ENCODE peak calls at places on chromosomes 16 and 17, in seven cellular contexts. P, I, H, G, V, R and E are unnamed samples.

GRCh38 chr17:79019631-79020584 is 4.1 kb upstream of the C1QTNF1 start:
- DNase-seq in P (no peak), I (peak), H (peak), G (peak), V (peak), R (peak), E (peak)

GRCh38 chr16:19227643-19228042 is 57.9 kb upstream of the CLEC19A start:
- DNase-seq in P (no peak), I (no peak), H (no peak), G (no peak), V (no peak), R (no peak), E (no peak)

GRCh38 chr17:21452377-21453143 is 76.4 kb downstream of the KCNJ12 start:
- DNase-seq in P (no peak), I (peak), H (peak), G (peak), V (peak), R (no peak), E (peak)

GRCh38 chr17:63740464-63741181 is 976 bp downstream of the STRADA start:
- DNase-seq in P (peak), I (no peak), H (no peak), G (no peak), V (no peak), R (peak), E (peak)

GRCh38 chr16:66606000-66606751 is 1.7 kb downstream of the CMTM3 start:
- DNase-seq in P (peak), I (no peak), H (no peak), G (no peak), V (no peak), R (peak), E (peak)

GRCh38 chr16:68335175-68335574 is 24.4 kb downstream of the PRMT7 start:
- DNase-seq in P (no peak), I (no peak), H (no peak), G (no peak), V (no peak), R (no peak), E (no peak)

GRCh38 chr16:10466861-10467260 is 81.0 kb downstream of the ATF7IP2 start:
- DNase-seq in P (no peak), I (no peak), H (no peak), G (no peak), V (no peak), R (no peak), E (no peak)

GRCh38 chr17:61149862-61150362 is 249.7 kb upstream of the TBX2 start:
- DNase-seq in P (no peak), I (no peak), H (no peak), G (no peak), V (no peak), R (no peak), E (no peak)

GRCh38 chr16:11794447-11794846 is 2.6 kb downstream of the ZC3H7A start:
- DNase-seq in P (no peak), I (no peak), H (no peak), G (no peak), V (no peak), R (no peak), E (no peak)

GRCh38 chr17:41910701-41911391 is 7.9 kb downstream of the ACLY start:
- DNase-seq in P (no peak), I (peak), H (peak), G (no peak), V (no peak), R (no peak), E (no peak)

GRCh38 chr17:45696442-45696841 is 87.7 kb upstream of the CRHR1 start:
- DNase-seq in P (no peak), I (no peak), H (no peak), G (no peak), V (no peak), R (no peak), E (no peak)

DNA sequence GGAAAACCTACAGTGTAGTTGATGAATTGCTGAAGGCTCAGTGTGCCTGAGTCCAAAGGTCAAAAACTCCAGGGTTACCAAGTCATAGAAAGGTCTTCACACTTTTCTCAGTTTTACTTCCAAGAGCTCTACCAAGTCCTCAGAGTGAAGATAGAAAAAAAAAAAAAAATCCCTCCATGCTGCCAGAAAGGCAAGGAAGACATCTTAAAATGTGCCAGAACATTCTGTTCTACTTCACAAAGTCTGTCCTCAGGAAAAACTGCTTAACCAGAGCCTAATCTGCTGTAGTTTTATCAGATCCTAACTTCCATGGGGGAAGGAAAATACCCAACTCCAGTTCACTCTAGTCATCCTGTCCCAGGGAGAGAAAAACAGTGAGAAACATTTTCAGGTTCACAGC is 175.6 kb upstream of the CDH11 start:
- DNase-seq in P (no peak), I (no peak), H (no peak), G (no peak), V (no peak), R (no peak), E (no peak)
- H3K4me3 ChIP-seq in P (no peak), I (no peak), H (no peak), G (no peak), V (no peak), R (no peak), E (no peak)

GRCh38 chr16:51129105-51129504 is 22.0 kb downstream of the SALL1 start:
- DNase-seq in P (no peak), I (no peak), H (no peak), G (peak), V (no peak), R (no peak), E (no peak)

GRCh38 chr16:51121009-51121347 is 30.1 kb downstream of the SALL1 start:
- DNase-seq in P (no peak), I (no peak), H (no peak), G (no peak), V (no peak), R (no peak), E (no peak)

GRCh38 chr16:51121850-51122249 is 29.2 kb downstream of the SALL1 start:
- DNase-seq in P (no peak), I (no peak), H (no peak), G (no peak), V (no peak), R (no peak), E (no peak)

GRCh38 chr16:51125992-51126391 is 25.1 kb downstream of the SALL1 start:
- DNase-seq in P (no peak), I (no peak), H (no peak), G (no peak), V (no peak), R (no peak), E (no peak)

GRCh38 chr16:51124896-51125295 is 26.2 kb downstream of the SALL1 start:
- DNase-seq in P (no peak), I (no peak), H (no peak), G (no peak), V (no peak), R (no peak), E (no peak)
- H3K4me3 ChIP-seq in P (no peak), I (no peak), H (no peak), G (no peak), V (no peak), R (no peak), E (no peak)

GRCh38 chr16:53504665-53505064 is 1.7 kb upstream of the AKTIP start:
- DNase-seq in P (no peak), I (peak), H (no peak), G (no peak), V (no peak), R (peak), E (no peak)
- H3K4me3 ChIP-seq in P (peak), I (no peak), H (no peak), G (no peak), V (peak), R (peak), E (peak)

GRCh38 chr17:32445976-32446375 is 1.7 kb downstream of the PSMD11 start:
- DNase-seq in P (no peak), I (peak), H (no peak), G (no peak), V (no peak), R (peak), E (peak)
- H3K4me3 ChIP-seq in P (peak), I (peak), H (peak), G (peak), V (peak), R (peak), E (peak)

DNA sequence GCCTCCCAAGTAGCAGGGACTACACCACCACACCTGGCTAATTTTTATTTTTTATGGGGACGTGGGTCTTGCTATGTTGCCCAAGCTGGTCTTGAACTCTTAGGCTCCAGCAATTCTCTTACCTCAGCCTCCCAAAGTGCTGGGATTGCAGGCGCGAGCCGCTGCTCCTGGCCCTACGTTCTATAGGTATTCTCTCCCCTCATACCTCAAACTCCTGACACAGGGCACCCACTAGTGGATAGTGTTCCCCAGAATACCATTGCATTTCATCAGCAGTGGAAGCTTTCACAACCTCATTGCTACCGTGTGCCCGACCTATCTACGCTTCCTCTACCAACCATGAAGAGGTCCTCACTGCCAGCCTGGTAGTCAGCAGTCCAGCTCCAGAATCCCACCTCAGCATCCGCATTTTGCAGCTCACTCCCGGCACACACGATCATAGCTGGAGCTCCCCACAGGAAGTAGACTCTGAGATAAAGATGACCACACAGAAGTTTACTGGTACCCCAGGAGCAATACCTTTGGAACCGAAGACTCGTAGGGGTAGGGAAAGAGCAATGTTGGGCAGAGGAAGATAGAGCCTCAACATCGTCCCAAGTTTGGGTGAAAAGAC is 9.3 kb downstream of the CTRB2 start:
- DNase-seq in P (no peak), I (no peak), H (no peak), G (no peak), V (no peak), R (no peak), E (no peak)
- H3K4me3 ChIP-seq in P (no peak), I (no peak), H (peak), G (no peak), V (peak), R (no peak), E (no peak)

GRCh38 chr17:27239046-27239445 is 54.9 kb upstream of the WSB1 start:
- DNase-seq in P (peak), I (no peak), H (no peak), G (no peak), V (no peak), R (peak), E (no peak)

GRCh38 chr17:27241346-27241946 is 52.5 kb upstream of the WSB1 start:
- DNase-seq in P (peak), I (peak), H (no peak), G (no peak), V (no peak), R (peak), E (no peak)

GRCh38 chr17:27239584-27239983 is 54.3 kb upstream of the WSB1 start:
- DNase-seq in P (no peak), I (no peak), H (no peak), G (no peak), V (no peak), R (no peak), E (no peak)

GRCh38 chr17:27240802-27241155 is 53.1 kb upstream of the WSB1 start:
- DNase-seq in P (no peak), I (no peak), H (no peak), G (no peak), V (no peak), R (no peak), E (no peak)

DNA sequence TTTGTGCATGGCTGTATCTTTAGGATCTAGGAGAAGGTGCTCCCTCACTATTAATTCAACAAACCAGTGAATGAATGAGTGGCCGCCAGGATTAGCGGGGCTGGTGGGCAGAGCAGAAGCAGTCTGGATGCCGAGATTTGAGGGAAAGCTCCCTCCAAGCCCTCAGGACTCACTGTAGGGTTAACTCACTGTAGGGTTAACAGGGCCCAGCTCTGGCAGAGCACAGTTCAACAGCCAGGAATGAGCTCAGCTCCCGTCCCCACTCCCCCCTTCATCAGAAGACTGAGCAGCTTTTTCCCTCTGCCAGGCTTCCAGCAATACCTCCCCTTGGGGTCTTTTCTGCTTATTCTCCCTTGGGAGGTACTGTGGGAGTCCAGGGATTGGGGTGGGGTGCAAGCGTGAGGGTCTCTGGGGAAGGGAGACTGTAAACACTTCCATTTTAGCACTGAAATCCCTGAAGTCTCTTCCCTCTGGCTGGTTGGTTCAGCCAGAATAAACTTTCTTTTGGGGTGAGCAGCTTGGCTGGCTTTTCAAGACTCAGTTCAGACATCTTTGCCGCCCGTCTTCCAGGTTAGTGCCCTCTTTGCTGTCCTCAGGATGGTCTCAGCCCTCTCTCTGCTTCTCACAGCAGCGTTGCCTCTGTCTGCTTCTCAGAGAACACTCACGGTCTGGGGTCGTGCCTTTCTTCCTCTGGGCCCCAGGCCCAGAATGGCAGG is 53.7 kb upstream of the WSB1 start:
- DNase-seq in P (no peak), I (no peak), H (no peak), G (no peak), V (no peak), R (no peak), E (no peak)
- H3K4me3 ChIP-seq in P (no peak), I (no peak), H (no peak), G (no peak), V (no peak), R (no peak), E (no peak)